ENCODE peak calls at places on chromosomes 11 and 22, in six cellular contexts. V is lower leg skin, H is tibial nerve, A is heart left ventricle, O is A549, P is ovary. W is an unnamed sample.

GRCh38 chr11:29333993-29334780 is 682.6 kb downstream of the KCNA4 start:
- DNase-seq in V (no peak), H (no peak), A (no peak), O (peak), P (no peak), W (no peak)

GRCh38 chr11:123246749-123247497 is 51.9 kb upstream of the CLMP start:
- DNase-seq in V (peak), H (peak), A (peak), O (peak), P (peak), W (peak)

GRCh38 chr22:35521358-35522264 is 19.0 kb upstream of the RASD2 start:
- DNase-seq in V (no peak), H (no peak), A (no peak), O (no peak), P (no peak), W (no peak)

GRCh38 chr11:108512706-108513105 is 14.5 kb upstream of the POGLUT3 start:
- DNase-seq in V (no peak), H (no peak), A (no peak), O (no peak), P (no peak), W (no peak)

GRCh38 chr22:30182833-30183232 is 63.7 kb downstream of the LIF start:
- DNase-seq in V (no peak), H (no peak), A (no peak), O (no peak), P (no peak), W (no peak)

GRCh38 chr11:32231909-32232493 is 141.1 kb downstream of the RCN1 start:
- DNase-seq in V (no peak), H (no peak), A (no peak), O (peak), P (no peak), W (no peak)

GRCh38 chr11:132941024-132941646 is 591.2 kb downstream of the OPCML start:
- DNase-seq in V (no peak), H (no peak), A (no peak), O (no peak), P (no peak), W (peak)

GRCh38 chr11:17906436-17906835 is 106.4 kb downstream of the SERGEF start:
- DNase-seq in V (no peak), H (no peak), A (no peak), O (no peak), P (no peak), W (no peak)

GRCh38 chr11:6253196-6253595 is 6.4 kb upstream of the CCKBR start:
- DNase-seq in V (no peak), H (no peak), A (no peak), O (no peak), P (no peak), W (no peak)

GRCh38 chr11:69943066-69943465 is 123.8 kb upstream of the FGF3 start:
- DNase-seq in V (no peak), H (no peak), A (no peak), O (peak), P (no peak), W (peak)

GRCh38 chr11:112086422-112087191 is at the start of the genes SDHD and TIMM8B:
- DNase-seq in V (peak), H (peak), A (peak), O (peak), P (peak), W (peak)

GRCh38 chr22:16781074-16781763 is 44.0 kb downstream of the XKR3 start:
- DNase-seq in V (no peak), H (no peak), A (no peak), O (no peak), P (no peak), W (no peak)

GRCh38 chr22:49238181-49239141 is 589.2 kb downstream of the BRD1 start:
- DNase-seq in V (peak), H (no peak), A (no peak), O (no peak), P (no peak), W (no peak)

GRCh38 chr11:113907155-113907554 is 2.6 kb downstream of the HTR3B start:
- DNase-seq in V (no peak), H (no peak), A (no peak), O (no peak), P (no peak), W (no peak)

GRCh38 chr11:84289381-84289906 is 1003.3 kb upstream of the CCDC90B start:
- DNase-seq in V (no peak), H (no peak), A (no peak), O (no peak), P (no peak), W (no peak)

GRCh38 chr11:133945087-133945974 is 11.4 kb downstream of the IGSF9B start:
- DNase-seq in V (no peak), H (no peak), A (peak), O (no peak), P (no peak), W (no peak)

GRCh38 chr11:13462311-13462927 is 603 bp downstream of the BTBD10 start:
- DNase-seq in V (peak), H (peak), A (peak), O (peak), P (peak), W (peak)

GRCh38 chr11:86955674-86956522 is 703 bp upstream of the FZD4 start:
- DNase-seq in V (peak), H (peak), A (peak), O (peak), P (peak), W (peak)

GRCh38 chr22:17113600-17113999 is 7.6 kb downstream of the TMEM121B start:
- DNase-seq in V (no peak), H (no peak), A (no peak), O (no peak), P (no peak), W (no peak)

GRCh38 chr11:20035701-20036601 is 124.3 kb downstream of the DBX1 start:
- DNase-seq in V (no peak), H (peak), A (no peak), O (peak), P (no peak), W (no peak)

GRCh38 chr11:36002196-36002595 is 58.3 kb downstream of the LDLRAD3 start:
- DNase-seq in V (no peak), H (peak), A (no peak), O (no peak), P (no peak), W (no peak)

GRCh38 chr11:110079726-110080125 is 13.5 kb upstream of the ZC3H12C start:
- DNase-seq in V (no peak), H (no peak), A (no peak), O (no peak), P (no peak), W (no peak)

GRCh38 chr11:69000391-69000790 is 12.7 kb downstream of the MRGPRF start:
- DNase-seq in V (peak), H (peak), A (peak), O (no peak), P (no peak), W (no peak)

GRCh38 chr11:18775492-18776292 is 15.9 kb downstream of the PTPN5 start:
- DNase-seq in V (no peak), H (peak), A (peak), O (peak), P (no peak), W (peak)

GRCh38 chr22:41826001-41826400 is 6.9 kb upstream of the SREBF2 start:
- DNase-seq in V (no peak), H (no peak), A (no peak), O (no peak), P (no peak), W (no peak)

GRCh38 chr11:13705710-13706109 is 37.2 kb downstream of the FAR1 start:
- DNase-seq in V (no peak), H (no peak), A (no peak), O (no peak), P (no peak), W (no peak)

GRCh38 chr11:95671768-95672167 is 117.8 kb downstream of the FAM76B start:
- DNase-seq in V (no peak), H (no peak), A (no peak), O (no peak), P (peak), W (no peak)

GRCh38 chr22:45526263-45526662 is 23.6 kb downstream of the FBLN1 start:
- DNase-seq in V (no peak), H (no peak), A (no peak), O (no peak), P (no peak), W (no peak)

GRCh38 chr11:35779409-35779808 is 116.8 kb downstream of the TRIM44 start:
- DNase-seq in V (no peak), H (no peak), A (no peak), O (no peak), P (no peak), W (no peak)

GRCh38 chr22:28297504-28297903 is 378.4 kb upstream of the PITPNB start:
- DNase-seq in V (no peak), H (no peak), A (no peak), O (no peak), P (no peak), W (no peak)

GRCh38 chr11:131829725-131830124 is 459.3 kb downstream of the NTM start:
- DNase-seq in V (no peak), H (no peak), A (no peak), O (no peak), P (no peak), W (no peak)

GRCh38 chr11:20601221-20601914 is 2.0 kb downstream of the SLC6A5 start:
- DNase-seq in V (no peak), H (no peak), A (no peak), O (no peak), P (no peak), W (no peak)

GRCh38 chr22:43446881-43447280 is 35.1 kb downstream of the MPPED1 start:
- DNase-seq in V (no peak), H (no peak), A (no peak), O (peak), P (no peak), W (peak)

GRCh38 chr11:78766997-78767396 is 192.3 kb upstream of the NARS2 start:
- DNase-seq in V (no peak), H (no peak), A (no peak), O (no peak), P (no peak), W (no peak)

GRCh38 chr11:20021771-20022362 is 138.4 kb downstream of the DBX1 start:
- DNase-seq in V (no peak), H (no peak), A (no peak), O (peak), P (no peak), W (no peak)

GRCh38 chr11:126480410-126481302 is 125.2 kb downstream of the ST3GAL4 start:
- DNase-seq in V (peak), H (peak), A (peak), O (peak), P (peak), W (peak)

GRCh38 chr11:126480015-126480409 is 124.5 kb downstream of the ST3GAL4 start:
- DNase-seq in V (no peak), H (no peak), A (no peak), O (no peak), P (no peak), W (no peak)

GRCh38 chr11:126478466-126478865 is 123.0 kb downstream of the ST3GAL4 start:
- DNase-seq in V (no peak), H (no peak), A (no peak), O (no peak), P (no peak), W (no peak)

GRCh38 chr11:126477526-126478275 is 122.2 kb downstream of the ST3GAL4 start:
- DNase-seq in V (no peak), H (no peak), A (no peak), O (no peak), P (no peak), W (peak)

GRCh38 chr11:126479178-126479930 is 123.9 kb downstream of the ST3GAL4 start:
- DNase-seq in V (no peak), H (no peak), A (no peak), O (no peak), P (no peak), W (no peak)
- TF ChIP-seq CTCF in V (no peak), H (no peak), A (no peak), O (no peak), P (no peak), W (no peak)

GRCh38 chr11:64242920-64243854 is 2.3 kb downstream of the FKBP2 start:
- DNase-seq in V (no peak), H (no peak), A (no peak), O (no peak), P (no peak), W (no peak)
- TF ChIP-seq POLR2A in V (no peak), H (no peak), A (no peak), O (no peak), P (no peak), W (no peak)

DNA sequence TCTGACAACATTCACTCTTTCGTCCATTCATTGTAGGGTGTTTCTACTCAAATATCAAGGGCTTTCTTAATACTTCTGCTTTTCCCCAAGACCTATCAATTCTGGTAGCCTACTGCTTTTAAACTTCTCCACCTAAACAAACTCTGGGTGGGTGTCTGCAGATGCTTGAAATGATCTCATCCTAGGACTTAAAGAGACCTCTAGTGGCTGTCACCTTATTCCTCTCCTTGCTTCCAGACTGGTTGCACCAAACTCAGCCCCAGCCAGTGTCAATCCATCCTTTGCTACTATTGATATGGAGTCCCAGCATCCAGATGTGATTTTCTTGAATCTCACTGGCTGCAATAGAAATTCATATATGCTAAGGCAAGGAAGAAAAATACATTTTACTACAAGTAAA is 274.7 kb downstream of the NXPE2 start:
- DNase-seq in V (no peak), H (no peak), A (no peak), O (no peak), P (no peak), W (no peak)
- TF ChIP-seq CTCF in V (no peak), H (no peak), A (peak), O (no peak), P (no peak), W (no peak)

DNA sequence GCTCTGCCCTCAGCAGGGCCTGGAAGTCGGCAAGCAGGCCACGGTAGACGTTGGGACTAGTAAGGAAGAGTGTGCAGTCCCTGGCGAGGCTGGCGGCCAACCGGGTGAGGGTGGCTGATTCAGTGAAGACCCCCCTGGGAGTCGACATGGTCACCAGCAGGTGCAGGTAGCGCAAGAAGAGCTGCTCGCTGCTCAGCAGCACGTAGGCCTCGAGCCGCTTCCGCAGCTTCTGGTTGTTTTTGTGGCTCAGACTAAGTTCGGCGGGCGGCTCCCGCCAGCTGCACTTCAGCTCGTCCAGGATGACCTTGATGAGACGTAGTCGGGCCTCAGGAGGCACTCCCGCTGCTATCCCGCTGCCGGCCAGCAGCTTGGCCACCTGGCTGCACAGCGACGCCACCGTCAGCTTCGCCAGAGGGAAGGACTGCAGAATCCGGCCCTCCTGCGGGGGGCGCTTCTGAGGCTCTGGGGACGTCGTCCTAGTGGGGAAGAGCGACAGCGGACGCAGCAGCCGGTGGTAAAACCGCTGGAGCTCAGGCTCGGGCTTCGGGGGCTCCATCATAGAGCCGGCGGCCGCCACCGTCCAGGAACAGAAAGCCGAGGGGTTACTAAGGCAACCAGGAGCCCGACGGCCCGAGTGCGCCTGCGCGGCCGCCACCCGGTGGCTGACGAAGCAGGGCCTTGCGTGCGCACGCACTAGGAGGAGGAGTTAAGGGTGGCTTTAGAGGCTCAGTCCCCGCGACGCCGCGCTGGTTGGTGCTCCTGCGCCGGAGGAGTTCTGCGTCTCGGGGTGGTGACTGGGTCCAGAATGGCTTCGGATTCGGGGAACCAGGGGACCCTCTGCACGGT is at the start of the genes CCDC87 and CCS:
- DNase-seq in V (peak), H (peak), A (peak), O (peak), P (peak), W (peak)
- TF ChIP-seq POLR2A in V (no peak), H (peak), A (peak), O (peak), P (peak), W (peak)

DNA sequence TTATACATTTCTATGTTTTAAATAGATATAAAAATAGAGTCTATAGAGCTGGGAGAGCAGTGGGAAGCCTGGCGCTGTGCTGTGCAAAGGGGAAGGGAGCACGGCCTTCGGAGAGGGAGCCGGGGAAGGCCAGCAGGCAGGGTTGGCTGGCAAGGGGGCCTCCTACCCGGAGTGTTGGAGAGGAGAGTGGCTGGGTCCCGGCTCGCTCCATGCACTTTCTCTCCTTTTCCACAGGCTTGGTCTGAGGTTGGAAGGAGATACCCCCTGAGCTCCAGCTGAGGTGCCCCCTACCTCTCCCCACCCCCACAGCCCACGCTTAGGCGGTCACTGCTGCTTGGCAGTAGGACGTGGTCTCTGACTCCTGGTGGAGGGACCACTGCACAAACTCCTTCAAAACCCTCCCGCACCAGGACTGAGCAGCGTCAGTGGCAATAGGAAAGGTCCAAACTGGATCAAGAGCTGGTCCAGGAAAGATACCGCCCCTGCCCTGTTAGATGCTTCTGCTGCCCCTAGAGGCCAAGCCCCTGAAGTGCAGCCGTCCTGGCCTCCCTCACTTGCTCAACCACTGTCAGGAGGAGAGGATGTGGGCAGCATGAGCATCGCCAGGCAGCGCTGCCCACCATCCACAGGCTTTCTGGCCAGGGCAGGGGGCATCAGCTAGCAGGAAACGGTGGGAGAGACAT is 52.9 kb downstream of the SYT13 start:
- DNase-seq in V (no peak), H (peak), A (peak), O (peak), P (peak), W (peak)
- TF ChIP-seq CTCF in V (no peak), H (peak), A (peak), O (peak), P (peak), W (peak)

GRCh38 chr11:315051-315481 is 1.2 kb downstream of the IFITM1 start:
- DNase-seq in V (no peak), H (no peak), A (no peak), O (no peak), P (no peak), W (no peak)
- TF ChIP-seq POLR2A in V (no peak), H (no peak), A (no peak), O (no peak), P (no peak), W (no peak)

GRCh38 chr22:31843526-31843925 is 89.7 kb downstream of the DEPDC5 start:
- DNase-seq in V (no peak), H (no peak), A (no peak), O (no peak), P (no peak), W (no peak)

GRCh38 chr22:31846161-31847115 is 92.6 kb downstream of the DEPDC5 start:
- DNase-seq in V (no peak), H (no peak), A (no peak), O (peak), P (no peak), W (no peak)

GRCh38 chr22:31840581-31840980 is 86.8 kb downstream of the DEPDC5 start:
- DNase-seq in V (no peak), H (no peak), A (no peak), O (no peak), P (no peak), W (no peak)

GRCh38 chr22:31841029-31841827 is 87.4 kb downstream of the DEPDC5 start:
- DNase-seq in V (no peak), H (no peak), A (no peak), O (no peak), P (no peak), W (peak)

DNA sequence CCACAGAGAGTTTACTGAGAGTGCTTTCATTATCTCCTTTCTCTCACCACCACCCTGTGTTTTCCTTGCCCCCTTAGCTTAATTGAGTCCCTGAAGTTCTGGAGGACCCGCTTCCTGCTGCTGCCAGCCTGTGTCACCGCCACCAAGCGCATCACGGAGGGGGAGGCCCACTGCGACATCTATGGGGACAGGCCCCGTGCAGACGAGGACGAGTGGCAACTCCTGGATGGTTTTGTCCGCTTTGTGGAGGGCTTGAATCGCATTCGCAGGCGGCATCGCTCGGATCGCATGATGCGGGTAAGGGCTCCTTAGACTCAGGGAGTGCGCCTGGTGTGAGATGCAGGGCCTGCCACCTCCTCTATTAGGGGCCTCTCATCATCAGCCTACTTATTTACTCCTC is 91.1 kb downstream of the DEPDC5 start:
- DNase-seq in V (no peak), H (no peak), A (no peak), O (no peak), P (no peak), W (no peak)
- TF ChIP-seq CTCF in V (no peak), H (no peak), A (no peak), O (no peak), P (no peak), W (no peak)

GRCh38 chr11:119480375-119481020 is 57.5 kb upstream of the THY1 start:
- DNase-seq in V (peak), H (no peak), A (no peak), O (no peak), P (no peak), W (no peak)
- TF ChIP-seq POLR2A in V (no peak), H (no peak), A (no peak), O (no peak), P (no peak), W (no peak)

W was measured in thyroid gland.